ENCODE peak calls at places on chromosomes 1 and 21, in four cellular contexts. One of them, this sample, is unnamed.

GRCh38 chr1:64900916-64901315 is 65.4 kb downstream of the JAK1 start:
- DNase-seq in H1: no peak
- DNase-seq in stomach: no peak
- DNase-seq in spleen: no peak
- DNase-seq in this sample: no peak

GRCh38 chr1:11629626-11630025 is 24.6 kb downstream of the FBXO2 start:
- DNase-seq in H1: no peak
- DNase-seq in stomach: no peak
- DNase-seq in spleen: no peak
- DNase-seq in this sample: no peak

GRCh38 chr21:21324297-21324696 is 326.1 kb downstream of the NCAM2 start:
- DNase-seq in H1: no peak
- DNase-seq in stomach: no peak
- DNase-seq in spleen: no peak
- DNase-seq in this sample: no peak

GRCh38 chr1:38053416-38054091 is 7.0 kb upstream of the POU3F1 start:
- DNase-seq in H1: no peak
- DNase-seq in stomach: no peak
- DNase-seq in spleen: no peak
- DNase-seq in this sample: no peak

GRCh38 chr1:22772054-22772453 is 61.4 kb downstream of the EPHB2 start:
- DNase-seq in H1: no peak
- DNase-seq in stomach: no peak
- DNase-seq in spleen: no peak
- DNase-seq in this sample: no peak

GRCh38 chr1:56456426-56457101 is 122.8 kb downstream of the PLPP3 start:
- DNase-seq in H1: no peak
- DNase-seq in stomach: no peak
- DNase-seq in spleen: no peak
- DNase-seq in this sample: no peak

GRCh38 chr1:184870319-184870718 is 104.0 kb downstream of the NIBAN1 start:
- DNase-seq in H1: no peak
- DNase-seq in stomach: no peak
- DNase-seq in spleen: no peak
- DNase-seq in this sample: no peak

GRCh38 chr1:108592030-108592759 is 32.3 kb downstream of the EEIG2 start:
- DNase-seq in H1: no peak
- DNase-seq in stomach: no peak
- DNase-seq in spleen: no peak
- DNase-seq in this sample: no peak

GRCh38 chr21:27359141-27359540 is 392.3 kb upstream of the ADAMTS5 start:
- DNase-seq in H1: no peak
- DNase-seq in stomach: no peak
- DNase-seq in spleen: no peak
- DNase-seq in this sample: no peak

GRCh38 chr1:24318988-24319863 is at the start of gene GRHL3:
- DNase-seq in H1: peak; percentile 56
- DNase-seq in stomach: peak; percentile 75
- DNase-seq in spleen: no peak
- DNase-seq in this sample: no peak

GRCh38 chr1:159964144-159964543 is 10.1 kb upstream of the SLAMF9 start:
- DNase-seq in H1: no peak
- DNase-seq in stomach: no peak
- DNase-seq in spleen: no peak
- DNase-seq in this sample: no peak

GRCh38 chr1:54542120-54542961 is 5.7 kb upstream of the ACOT11 start:
- DNase-seq in H1: peak; percentile 76
- DNase-seq in stomach: peak; percentile 78
- DNase-seq in spleen: peak; percentile 84
- DNase-seq in this sample: peak; percentile 59
- TF ChIP-seq POLR2AphosphoS5 in H1: no peak
- TF ChIP-seq POLR2AphosphoS5 in stomach: peak; percentile 7
- TF ChIP-seq POLR2AphosphoS5 in spleen: peak; percentile 37
- TF ChIP-seq POLR2AphosphoS5 in this sample: no peak

DNA sequence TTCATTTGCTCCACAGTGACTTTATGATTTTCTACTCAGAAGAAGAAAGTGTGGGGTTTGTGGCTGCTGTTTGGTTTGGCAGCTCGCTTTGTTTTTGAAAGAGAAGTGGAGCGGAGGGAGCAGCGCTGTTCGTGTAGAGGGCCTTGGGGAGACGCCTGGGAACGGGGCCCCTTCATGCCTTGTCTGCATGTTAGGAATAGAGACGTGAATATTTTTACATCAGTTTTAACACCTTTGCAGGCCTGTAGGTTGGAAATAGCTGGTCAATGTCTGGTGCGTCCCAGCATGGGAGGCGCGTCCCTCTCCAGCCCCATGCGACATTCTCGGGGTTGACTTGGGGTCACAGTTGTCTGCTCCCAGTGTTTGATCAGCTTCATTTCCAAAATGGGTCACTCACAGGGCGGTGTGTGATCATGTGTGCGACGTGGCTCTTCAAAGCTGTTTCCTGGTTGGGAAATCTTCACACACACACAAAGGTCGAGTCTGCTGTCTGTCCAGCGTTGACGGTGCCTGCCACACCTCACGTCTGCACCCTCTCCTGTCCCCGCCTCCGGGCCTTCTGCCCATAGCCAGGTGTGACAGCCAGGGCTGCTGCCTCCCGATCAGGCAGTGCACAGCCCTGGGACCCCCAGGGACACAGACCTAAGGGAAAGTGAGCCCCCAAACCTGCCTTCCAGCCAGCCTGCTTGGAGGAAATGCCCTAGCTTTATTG is 149.2 kb downstream of the PSMG1 start:
- DNase-seq in H1: no peak
- DNase-seq in stomach: peak; percentile 63
- DNase-seq in spleen: no peak
- DNase-seq in this sample: peak; percentile 74
- H3K4me3 ChIP-seq in H1: no peak overlapping the region
- H3K4me3 ChIP-seq in stomach: peak overlapping the region; percentile 3
- H3K4me3 ChIP-seq in spleen: no peak overlapping the region
- H3K4me3 ChIP-seq in this sample: peak overlapping the region; percentile 40

DNA sequence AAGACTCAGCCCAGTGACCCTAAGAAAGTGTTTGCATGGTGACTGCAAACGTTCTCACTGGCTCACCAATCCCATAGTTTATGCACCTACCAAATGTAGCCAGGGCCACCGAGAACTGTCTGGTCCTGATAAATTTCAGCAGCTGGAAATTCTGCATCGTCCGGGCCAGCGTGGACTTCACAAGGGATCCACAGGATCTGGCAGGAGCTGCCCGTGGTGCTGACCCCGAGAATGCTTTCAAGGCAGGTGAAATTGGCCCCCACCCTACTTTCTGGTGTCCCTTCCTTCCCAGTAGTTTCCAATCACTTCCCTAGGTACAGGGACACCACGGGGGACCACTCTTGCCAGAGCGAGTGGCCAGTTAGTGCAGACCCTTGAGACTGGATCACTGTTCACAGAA is 26.2 kb downstream of the UBASH3A start:
- DNase-seq in H1: no peak
- DNase-seq in stomach: no peak
- DNase-seq in spleen: no peak
- DNase-seq in this sample: no peak
- TF ChIP-seq POLR2AphosphoS5 in H1: no peak
- TF ChIP-seq POLR2AphosphoS5 in stomach: no peak
- TF ChIP-seq POLR2AphosphoS5 in spleen: no peak
- TF ChIP-seq POLR2AphosphoS5 in this sample: no peak

DNA sequence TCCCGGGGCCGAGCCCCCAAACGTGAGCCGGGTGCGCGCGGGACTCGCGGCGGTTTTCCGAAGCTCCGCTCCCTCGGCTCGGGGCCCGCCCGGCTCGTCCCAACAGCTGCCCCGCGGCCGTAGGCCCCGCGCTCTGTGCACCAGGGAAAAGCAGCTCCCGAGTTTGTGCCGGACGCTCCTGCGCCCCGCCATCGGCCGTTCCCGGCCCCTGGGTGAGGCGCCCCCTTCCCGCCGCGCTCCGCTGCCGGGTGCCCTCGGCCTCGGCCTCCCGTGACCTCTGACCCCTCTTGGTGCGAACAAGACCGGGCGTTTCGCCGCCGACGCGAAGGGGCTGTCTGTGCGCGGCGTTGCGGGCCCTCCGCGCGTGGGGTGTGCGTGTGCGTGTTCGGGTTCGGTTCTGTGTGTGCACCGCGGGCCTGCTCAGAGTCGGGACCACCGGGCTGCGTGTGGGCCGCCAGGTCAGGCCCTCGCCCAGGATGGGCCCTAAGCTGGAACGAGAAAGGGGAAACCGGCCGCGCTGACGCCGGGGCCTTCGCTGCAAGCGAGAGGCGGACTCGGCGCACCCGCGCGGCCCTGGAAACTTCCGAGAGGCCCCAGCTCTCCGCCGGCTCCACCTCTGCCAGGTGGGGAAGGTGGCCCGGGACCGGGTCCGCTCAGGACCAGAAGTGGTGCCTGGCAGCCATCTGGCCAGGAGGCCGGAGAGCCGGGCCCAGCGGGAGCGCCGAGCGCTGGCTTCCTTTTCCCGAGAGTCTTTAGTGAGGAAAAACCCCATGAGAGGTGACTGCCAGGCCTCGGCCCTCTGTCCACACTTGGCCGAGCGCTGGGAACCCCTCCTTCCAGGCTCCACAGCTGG is 1.9 kb downstream of the PRDM16 start:
- DNase-seq in H1: no peak
- DNase-seq in stomach: no peak
- DNase-seq in spleen: peak; percentile 62
- DNase-seq in this sample: no peak
- H3K4me3 ChIP-seq in H1: peak overlapping the region; percentile 53
- H3K4me3 ChIP-seq in stomach: peak overlapping the region; percentile 88
- H3K4me3 ChIP-seq in spleen: peak overlapping the region; percentile 34
- H3K4me3 ChIP-seq in this sample: peak overlapping the region; percentile 81

GRCh38 chr1:236552096-236552495 is 28.3 kb downstream of the LGALS8 start:
- DNase-seq in H1: no peak
- DNase-seq in stomach: no peak
- DNase-seq in spleen: no peak
- DNase-seq in this sample: no peak

GRCh38 chr1:236556606-236557005 is 32.8 kb downstream of the LGALS8 start:
- DNase-seq in H1: no peak
- DNase-seq in stomach: no peak
- DNase-seq in spleen: no peak
- DNase-seq in this sample: no peak

GRCh38 chr1:236552901-236553300 is 29.1 kb downstream of the LGALS8 start:
- DNase-seq in H1: no peak
- DNase-seq in stomach: no peak
- DNase-seq in spleen: no peak
- DNase-seq in this sample: no peak

GRCh38 chr1:236553370-236553769 is 29.6 kb downstream of the LGALS8 start:
- DNase-seq in H1: no peak
- DNase-seq in stomach: no peak
- DNase-seq in spleen: no peak
- DNase-seq in this sample: no peak

GRCh38 chr1:236550961-236551851 is 27.4 kb downstream of the LGALS8 start:
- DNase-seq in H1: no peak
- DNase-seq in stomach: no peak
- DNase-seq in spleen: no peak
- DNase-seq in this sample: no peak
- TF ChIP-seq POLR2AphosphoS5 in H1: no peak
- TF ChIP-seq POLR2AphosphoS5 in stomach: no peak
- TF ChIP-seq POLR2AphosphoS5 in spleen: no peak
- TF ChIP-seq POLR2AphosphoS5 in this sample: no peak

GRCh38 chr1:236398538-236398937 is 4.5 kb downstream of the EDARADD start:
- DNase-seq in H1: no peak
- DNase-seq in stomach: peak; percentile 53
- DNase-seq in spleen: no peak
- DNase-seq in this sample: no peak

GRCh38 chr1:236394905-236395779 is 1.1 kb downstream of the EDARADD start:
- DNase-seq in H1: no peak
- DNase-seq in stomach: peak; percentile 63
- DNase-seq in spleen: peak; percentile 84
- DNase-seq in this sample: peak; percentile 31

GRCh38 chr1:236395780-236396664 is 1.9 kb downstream of the EDARADD start:
- DNase-seq in H1: no peak
- DNase-seq in stomach: no peak
- DNase-seq in spleen: no peak
- DNase-seq in this sample: no peak

GRCh38 chr1:236397173-236397759 is 3.2 kb downstream of the EDARADD start:
- DNase-seq in H1: no peak
- DNase-seq in stomach: no peak
- DNase-seq in spleen: no peak
- DNase-seq in this sample: no peak

GRCh38 chr1:236396665-236397043 is 2.6 kb downstream of the EDARADD start:
- DNase-seq in H1: no peak
- DNase-seq in stomach: no peak
- DNase-seq in spleen: no peak
- DNase-seq in this sample: no peak
- H3K4me3 ChIP-seq in H1: peak overlapping the region; percentile 87
- H3K4me3 ChIP-seq in stomach: peak overlapping the region; percentile 81
- H3K4me3 ChIP-seq in spleen: no peak overlapping the region
- H3K4me3 ChIP-seq in this sample: peak overlapping the region; percentile 81

GRCh38 chr1:98055457-98055856 is 134.6 kb upstream of the DPYD start:
- DNase-seq in H1: no peak
- DNase-seq in stomach: no peak
- DNase-seq in spleen: no peak
- DNase-seq in this sample: no peak
- TF ChIP-seq POLR2AphosphoS5 in H1: no peak
- TF ChIP-seq POLR2AphosphoS5 in stomach: no peak
- TF ChIP-seq POLR2AphosphoS5 in spleen: no peak
- TF ChIP-seq POLR2AphosphoS5 in this sample: no peak

DNA sequence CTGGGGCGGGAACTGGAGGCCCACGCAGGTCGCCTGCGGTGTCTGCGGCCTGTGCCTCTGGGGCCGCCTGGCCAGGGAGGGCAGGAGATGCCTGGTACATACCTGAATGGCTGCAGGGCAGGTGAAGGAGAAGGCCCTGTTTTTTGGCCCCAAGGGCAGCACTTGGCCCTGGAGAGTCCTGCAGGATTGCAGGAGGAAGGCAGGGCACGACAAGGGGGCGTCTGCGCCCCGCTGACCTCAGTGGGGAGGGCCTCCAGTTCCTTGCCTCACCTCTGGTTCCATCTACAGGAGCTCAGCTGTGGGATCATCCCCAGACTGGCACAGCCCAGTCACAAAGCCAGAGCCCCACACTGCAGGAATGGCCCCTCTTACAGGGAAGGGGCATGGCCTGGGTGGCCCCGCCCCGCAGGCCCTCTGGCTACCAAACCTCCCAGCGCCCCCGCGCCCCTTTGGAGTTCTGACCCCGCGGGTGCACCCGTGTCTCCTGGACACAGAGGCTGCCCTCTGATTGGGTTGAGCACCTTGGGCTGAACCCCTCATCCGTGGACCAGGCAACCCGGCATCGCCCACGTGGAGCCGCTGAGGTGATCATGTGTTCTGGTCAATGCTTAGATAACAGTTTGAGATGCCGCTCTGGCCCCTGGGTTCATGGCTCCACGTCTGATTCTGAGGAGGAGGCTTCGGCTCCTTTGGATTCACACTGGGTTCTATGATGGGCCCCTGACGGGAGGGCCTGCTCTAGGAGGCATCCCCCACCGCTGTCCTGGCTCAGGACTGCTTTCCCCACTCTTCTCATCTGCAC is 1.3 kb upstream of the PEX10 start:
- DNase-seq in H1: no peak
- DNase-seq in stomach: no peak
- DNase-seq in spleen: peak; percentile 86
- DNase-seq in this sample: no peak
- H3K4me3 ChIP-seq in H1: peak overlapping the region; percentile 92
- H3K4me3 ChIP-seq in stomach: peak overlapping the region; percentile 97
- H3K4me3 ChIP-seq in spleen: peak overlapping the region; percentile 97
- H3K4me3 ChIP-seq in this sample: peak overlapping the region; percentile 95

GRCh38 chr21:37563641-37564340 is 197.2 kb downstream of the DYRK1A start:
- DNase-seq in H1: peak; percentile 85
- DNase-seq in stomach: peak; percentile 95
- DNase-seq in spleen: peak; percentile 99
- DNase-seq in this sample: peak; percentile 89
- TF ChIP-seq POLR2AphosphoS5 in H1: peak; percentile 36
- TF ChIP-seq POLR2AphosphoS5 in stomach: peak; percentile 70
- TF ChIP-seq POLR2AphosphoS5 in spleen: peak; percentile 94
- TF ChIP-seq POLR2AphosphoS5 in this sample: peak; percentile 26